ENCODE peak calls at places on chromosomes 12 and 14, in four cellular contexts. One of them, this sample, is unnamed.

GRCh38 chr12:62738611-62739010 is 196.3 kb downstream of the PPM1H start:
- DNase-seq in stimulated activated CD8-positive, alpha-beta memory T cell treated with anti-CD3 and anti-CD28 coated beads, Interleukin-4, amount 100 ng/mL, for 4 hours: no peak
- DNase-seq in activated naive CD4-positive, alpha-beta T cell treated with Interleukin-2 at 50 U/mL for 16 hours: no peak
- DNase-seq in aorta: no peak
- DNase-seq in this sample: no peak

GRCh38 chr14:61418749-61419148 is 97.4 kb downstream of the PRKCH start:
- DNase-seq in activated naive CD4-positive, alpha-beta T cell treated with Interleukin-2 at 50 U/mL for 16 hours: no peak
- DNase-seq in stimulated activated CD8-positive, alpha-beta memory T cell treated with anti-CD3 and anti-CD28 coated beads, Interleukin-4, amount 100 ng/mL, for 4 hours: no peak
- DNase-seq in aorta: no peak
- DNase-seq in this sample: no peak

GRCh38 chr14:74574092-74574438 is 38.0 kb downstream of the LTBP2 start:
- DNase-seq in aorta: no peak
- DNase-seq in stimulated activated CD8-positive, alpha-beta memory T cell treated with anti-CD3 and anti-CD28 coated beads, Interleukin-4, amount 100 ng/mL, for 4 hours: no peak
- DNase-seq in activated naive CD4-positive, alpha-beta T cell treated with Interleukin-2 at 50 U/mL for 16 hours: no peak
- DNase-seq in this sample: no peak

GRCh38 chr14:76940057-76940456 is 88.5 kb downstream of the IRF2BPL start:
- DNase-seq in stimulated activated CD8-positive, alpha-beta memory T cell treated with anti-CD3 and anti-CD28 coated beads, Interleukin-4, amount 100 ng/mL, for 4 hours: no peak
- DNase-seq in aorta: no peak
- DNase-seq in activated naive CD4-positive, alpha-beta T cell treated with Interleukin-2 at 50 U/mL for 16 hours: no peak
- DNase-seq in this sample: no peak

GRCh38 chr12:75177997-75178396 is 31.6 kb downstream of the KCNC2 start:
- DNase-seq in activated naive CD4-positive, alpha-beta T cell treated with Interleukin-2 at 50 U/mL for 16 hours: no peak
- DNase-seq in aorta: no peak
- DNase-seq in stimulated activated CD8-positive, alpha-beta memory T cell treated with anti-CD3 and anti-CD28 coated beads, Interleukin-4, amount 100 ng/mL, for 4 hours: no peak
- DNase-seq in this sample: no peak

GRCh38 chr12:100528471-100529139 is 44.9 kb upstream of the GAS2L3 start:
- DNase-seq in stimulated activated CD8-positive, alpha-beta memory T cell treated with anti-CD3 and anti-CD28 coated beads, Interleukin-4, amount 100 ng/mL, for 4 hours: no peak
- DNase-seq in activated naive CD4-positive, alpha-beta T cell treated with Interleukin-2 at 50 U/mL for 16 hours: no peak
- DNase-seq in aorta: no peak
- DNase-seq in this sample: no peak

GRCh38 chr14:87829543-87829942 is 163.4 kb downstream of the GALC start:
- DNase-seq in aorta: no peak
- DNase-seq in stimulated activated CD8-positive, alpha-beta memory T cell treated with anti-CD3 and anti-CD28 coated beads, Interleukin-4, amount 100 ng/mL, for 4 hours: no peak
- DNase-seq in activated naive CD4-positive, alpha-beta T cell treated with Interleukin-2 at 50 U/mL for 16 hours: no peak
- DNase-seq in this sample: no peak

GRCh38 chr12:6925543-6926279 is 2.0 kb upstream of the ATN1 start:
- DNase-seq in activated naive CD4-positive, alpha-beta T cell treated with Interleukin-2 at 50 U/mL for 16 hours: no peak
- DNase-seq in aorta: peak; percentile 89
- DNase-seq in stimulated activated CD8-positive, alpha-beta memory T cell treated with anti-CD3 and anti-CD28 coated beads, Interleukin-4, amount 100 ng/mL, for 4 hours: no peak
- DNase-seq in this sample: no peak

GRCh38 chr14:100715332-100715731 is 11.4 kb upstream of the DLK1 start:
- DNase-seq in activated naive CD4-positive, alpha-beta T cell treated with Interleukin-2 at 50 U/mL for 16 hours: no peak
- DNase-seq in stimulated activated CD8-positive, alpha-beta memory T cell treated with anti-CD3 and anti-CD28 coated beads, Interleukin-4, amount 100 ng/mL, for 4 hours: no peak
- DNase-seq in aorta: no peak
- DNase-seq in this sample: no peak

This sample was measured in activated CD4-positive, alpha-beta memory T cell treated with anti-CD3 and anti-CD28 coated beads for 36 hours.